ENCODE peak calls at places on chromosomes 2 and 18, in five cellular contexts. Z, V, Q, F and S are unnamed samples.

GRCh38 chr2:224671731-224672130 is 44.4 kb downstream of the CCDC195 start:
- DNase-seq in Z (no peak), V (no peak), Q (no peak), F (no peak), S (no peak)

GRCh38 chr2:113273031-113273551 is 5.6 kb downstream of the PAX8 start:
- DNase-seq in Z (peak), V (peak), Q (peak), F (no peak), S (peak)

GRCh38 chr2:39948016-39948719 is 169.1 kb upstream of the THUMPD2 start:
- DNase-seq in Z (no peak), V (peak), Q (peak), F (no peak), S (no peak)

GRCh38 chr2:195741191-195741590 is 84.2 kb downstream of the SLC39A10 start:
- DNase-seq in Z (no peak), V (no peak), Q (no peak), F (no peak), S (no peak)

GRCh38 chr2:238240761-238241711 is 1.2 kb upstream of the HES6 start:
- DNase-seq in Z (peak), V (no peak), Q (peak), F (no peak), S (peak)

GRCh38 chr2:237179161-237179560 is 93.5 kb downstream of the COPS8 start:
- DNase-seq in Z (no peak), V (no peak), Q (no peak), F (no peak), S (no peak)

GRCh38 chr18:65547046-65547445 is 203.8 kb upstream of the CDH7 start:
- DNase-seq in Z (no peak), V (no peak), Q (no peak), F (no peak), S (no peak)

GRCh38 chr2:23988371-23988770 is 21.5 kb upstream of the MFSD2B start:
- DNase-seq in Z (no peak), V (peak), Q (no peak), F (no peak), S (no peak)

GRCh38 chr2:65842104-65842503 is 409.7 kb upstream of the SPRED2 start:
- DNase-seq in Z (no peak), V (no peak), Q (no peak), F (no peak), S (no peak)

GRCh38 chr2:88179228-88179679 is 9.1 kb downstream of the THNSL2 start:
- DNase-seq in Z (no peak), V (no peak), Q (no peak), F (no peak), S (no peak)

GRCh38 chr2:211055438-211055837 is 499.0 kb downstream of the CPS1 start:
- DNase-seq in Z (peak), V (no peak), Q (peak), F (peak), S (no peak)

GRCh38 chr18:43181711-43182110 is 66.2 kb upstream of the RIT2 start:
- DNase-seq in Z (no peak), V (no peak), Q (no peak), F (no peak), S (no peak)

GRCh38 chr2:75224636-75225094 is 25.3 kb upstream of the TACR1 start:
- DNase-seq in Z (no peak), V (peak), Q (peak), F (no peak), S (no peak)

GRCh38 chr18:46917108-46917807 is at the start of the genes KATNAL2 and PIAS2:
- DNase-seq in Z (peak), V (peak), Q (peak), F (peak), S (peak)

GRCh38 chr2:48545244-48545643 is 15.3 kb downstream of the STON1 start:
- DNase-seq in Z (peak), V (no peak), Q (no peak), F (no peak), S (no peak)

GRCh38 chr2:27042985-27043634 is 8.4 kb upstream of the AGBL5 start:
- DNase-seq in Z (no peak), V (peak), Q (no peak), F (no peak), S (no peak)

GRCh38 chr2:148927010-148927409 is 52.0 kb downstream of the KIF5C start:
- DNase-seq in Z (no peak), V (no peak), Q (no peak), F (no peak), S (no peak)

GRCh38 chr2:195575879-195576391 is 81.1 kb upstream of the SLC39A10 start:
- DNase-seq in Z (no peak), V (peak), Q (peak), F (no peak), S (no peak)

GRCh38 chr2:54073796-54074195 is 41.6 kb upstream of the ACYP2 start:
- DNase-seq in Z (no peak), V (peak), Q (no peak), F (no peak), S (no peak)

GRCh38 chr2:238453842-238454241 is 27.1 kb downstream of the ASB1 start:
- DNase-seq in Z (no peak), V (no peak), Q (no peak), F (no peak), S (no peak)

GRCh38 chr2:230713331-230714121 is 884 bp downstream of the CAB39 start:
- DNase-seq in Z (peak), V (no peak), Q (no peak), F (no peak), S (peak)

GRCh38 chr2:172552547-172553291 is 3.2 kb upstream of the PDK1 start:
- DNase-seq in Z (no peak), V (peak), Q (peak), F (no peak), S (no peak)

GRCh38 chr2:62014102-62014501 is 108.6 kb downstream of the COMMD1 start:
- DNase-seq in Z (no peak), V (peak), Q (peak), F (no peak), S (no peak)

GRCh38 chr2:240412211-240412830 is 23.1 kb upstream of the GPC1 start:
- DNase-seq in Z (peak), V (no peak), Q (no peak), F (no peak), S (no peak)

GRCh38 chr2:175156534-175156933 is 11.5 kb downstream of the ATF2 start:
- DNase-seq in Z (no peak), V (no peak), Q (peak), F (no peak), S (no peak)

GRCh38 chr2:45804990-45805755 is 153.7 kb downstream of the PRKCE start:
- DNase-seq in Z (no peak), V (no peak), Q (no peak), F (no peak), S (no peak)

GRCh38 chr2:16031848-16032159 is 91.5 kb downstream of the MYCN start:
- DNase-seq in Z (no peak), V (no peak), Q (no peak), F (no peak), S (no peak)

GRCh38 chr2:127675335-127676261 is at the start of gene LIMS2:
- DNase-seq in Z (peak), V (peak), Q (peak), F (no peak), S (no peak)

GRCh38 chr2:176484838-176485237 is 215.6 kb downstream of the MTX2 start:
- DNase-seq in Z (no peak), V (no peak), Q (no peak), F (no peak), S (no peak)

GRCh38 chr2:223760838-223761502 is 76.4 kb downstream of the AP1S3 start:
- DNase-seq in Z (peak), V (peak), Q (peak), F (no peak), S (no peak)

GRCh38 chr18:21559195-21559594 is 41.3 kb downstream of the ESCO1 start:
- DNase-seq in Z (no peak), V (no peak), Q (no peak), F (no peak), S (no peak)

GRCh38 chr18:21557607-21558253 is 42.8 kb downstream of the ESCO1 start:
- DNase-seq in Z (no peak), V (no peak), Q (no peak), F (no peak), S (no peak)
- H2AFZ ChIP-seq in Z (no peak), V (no peak), Q (no peak), F (no peak), S (no peak)

GRCh38 chr2:143230506-143231256 is 101.5 kb downstream of the ARHGAP15 start:
- DNase-seq in Z (no peak), V (no peak), Q (no peak), F (no peak), S (no peak)
- H2BK15ac ChIP-seq in Z (no peak), V (no peak), Q (no peak), F (no peak), S (no peak)

GRCh38 chr2:33022395-33022985 is 75.7 kb downstream of the LTBP1 start:
- DNase-seq in Z (no peak), V (no peak), Q (no peak), F (no peak), S (no peak)

GRCh38 chr2:33023732-33024301 is 77.1 kb downstream of the LTBP1 start:
- DNase-seq in Z (no peak), V (peak), Q (peak), F (no peak), S (no peak)

GRCh38 chr2:33024758-33025157 is 78.0 kb downstream of the LTBP1 start:
- DNase-seq in Z (no peak), V (no peak), Q (no peak), F (no peak), S (no peak)

GRCh38 chr2:33021542-33022259 is 74.9 kb downstream of the LTBP1 start:
- DNase-seq in Z (no peak), V (peak), Q (peak), F (no peak), S (no peak)

GRCh38 chr2:33022989-33023731 is 76.4 kb downstream of the LTBP1 start:
- DNase-seq in Z (no peak), V (peak), Q (peak), F (no peak), S (no peak)
- H2AFZ ChIP-seq in Z (no peak), V (no peak), Q (no peak), F (no peak), S (no peak)

GRCh38 chr18:30618567-30618966 is 424.0 kb downstream of the DSC3 start:
- DNase-seq in Z (no peak), V (no peak), Q (no peak), F (no peak), S (no peak)

GRCh38 chr18:30622104-30622503 is 420.4 kb downstream of the DSC3 start:
- DNase-seq in Z (no peak), V (no peak), Q (no peak), F (no peak), S (no peak)

GRCh38 chr18:30622635-30623034 is 419.9 kb downstream of the DSC3 start:
- DNase-seq in Z (no peak), V (no peak), Q (no peak), F (no peak), S (no peak)

GRCh38 chr18:30625961-30626360 is 416.6 kb downstream of the DSC3 start:
- DNase-seq in Z (no peak), V (no peak), Q (no peak), F (no peak), S (no peak)

GRCh38 chr18:30623401-30624065 is 419.0 kb downstream of the DSC3 start:
- DNase-seq in Z (no peak), V (no peak), Q (peak), F (no peak), S (no peak)
- H2BK15ac ChIP-seq in Z (no peak), V (no peak), Q (no peak), F (no peak), S (no peak)

GRCh38 chr2:222318026-222318711 is 19.4 kb upstream of the PAX3 start:
- DNase-seq in Z (peak), V (peak), Q (peak), F (no peak), S (no peak)
- H2AFZ ChIP-seq in Z (no peak), V (peak), Q (no peak), F (no peak), S (peak)

GRCh38 chr2:181421131-181421458 is 36.1 kb upstream of the ITGA4 start:
- DNase-seq in Z (no peak), V (no peak), Q (no peak), F (no peak), S (no peak)

GRCh38 chr2:181421464-181421863 is 35.7 kb upstream of the ITGA4 start:
- DNase-seq in Z (no peak), V (no peak), Q (no peak), F (no peak), S (no peak)

GRCh38 chr2:181419124-181419855 is 37.9 kb upstream of the ITGA4 start:
- DNase-seq in Z (no peak), V (no peak), Q (no peak), F (no peak), S (no peak)

DNA sequence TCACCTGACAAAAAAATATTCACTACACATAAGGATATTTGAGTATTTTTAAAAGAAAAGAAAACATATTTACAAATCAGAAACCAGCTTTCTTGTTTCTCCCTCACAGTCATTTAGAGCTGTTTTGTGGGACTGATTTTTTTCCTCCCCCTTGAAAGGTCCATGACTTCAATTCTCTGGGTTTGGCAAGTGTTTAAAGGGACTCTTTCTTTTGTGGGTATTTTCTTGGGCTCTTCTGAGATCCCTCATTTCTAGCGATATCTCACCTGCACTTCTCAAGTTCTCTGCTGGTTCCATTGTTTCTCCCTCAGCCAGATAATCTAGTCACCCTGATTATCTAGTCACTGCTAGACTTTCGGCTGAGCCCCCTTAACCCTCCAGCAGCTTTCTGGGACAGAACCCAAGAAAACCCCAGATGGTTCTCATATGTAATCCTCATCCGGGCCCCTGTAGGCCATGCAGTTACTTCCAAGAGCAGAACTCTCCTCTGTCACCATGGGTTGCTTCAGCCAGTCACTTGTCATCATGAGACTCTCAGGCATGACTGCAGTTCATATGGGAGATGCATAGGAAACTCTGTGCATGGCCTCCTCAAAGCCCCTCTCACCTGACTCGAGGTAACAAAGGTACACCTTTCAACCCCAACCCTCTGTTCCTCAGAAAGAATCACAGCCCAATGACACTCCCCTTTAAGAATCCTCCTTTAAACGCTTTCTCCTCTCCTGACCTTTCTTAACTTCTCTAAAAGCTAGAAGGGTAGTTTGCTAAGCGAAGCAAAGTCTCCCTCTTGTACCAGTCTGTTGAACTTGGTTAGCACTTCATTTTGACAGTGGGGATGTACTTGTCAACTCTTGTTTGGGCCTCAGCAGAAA is 36.7 kb upstream of the ITGA4 start:
- DNase-seq in Z (no peak), V (no peak), Q (no peak), F (no peak), S (no peak)
- H2BK15ac ChIP-seq in Z (no peak), V (no peak), Q (no peak), F (no peak), S (no peak)

GRCh38 chr2:71130325-71131260 is at the start of gene MPHOSPH10:
- DNase-seq in Z (peak), V (peak), Q (peak), F (peak), S (peak)
- H2AFZ ChIP-seq in Z (peak), V (peak), Q (peak), F (peak), S (peak)

GRCh38 chr2:228688007-228688645 is 506.6 kb upstream of the SPHKAP start:
- DNase-seq in Z (no peak), V (peak), Q (peak), F (no peak), S (no peak)

GRCh38 chr2:228689049-228689448 is 507.6 kb upstream of the SPHKAP start:
- DNase-seq in Z (peak), V (no peak), Q (peak), F (peak), S (peak)

DNA sequence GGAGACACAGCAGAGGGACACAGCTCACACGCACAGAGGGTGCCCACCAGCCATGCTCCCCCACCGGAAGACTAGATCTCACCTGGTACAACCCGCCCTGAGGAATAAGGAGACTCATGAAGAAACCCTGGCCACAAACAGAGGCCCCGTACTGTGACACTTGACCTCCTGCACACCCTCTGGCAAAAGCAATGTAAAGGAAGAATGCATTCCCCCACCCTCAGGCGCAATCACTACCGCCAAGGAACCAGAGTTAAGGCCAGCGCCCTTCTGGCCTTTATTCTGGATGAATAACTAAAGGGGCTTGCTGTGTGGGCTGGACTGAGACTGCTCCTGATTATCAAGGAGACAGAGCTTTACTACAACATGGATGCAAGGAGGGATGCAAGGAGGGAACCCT is 509.2 kb upstream of the SPHKAP start:
- DNase-seq in Z (no peak), V (no peak), Q (no peak), F (no peak), S (no peak)
- H2BK15ac ChIP-seq in Z (no peak), V (no peak), Q (no peak), F (no peak), S (no peak)

GRCh38 chr18:74928194-74928968 is 280.6 kb downstream of the PTGR3 start:
- DNase-seq in Z (no peak), V (no peak), Q (no peak), F (no peak), S (no peak)

GRCh38 chr18:74930616-74931015 is 278.3 kb downstream of the PTGR3 start:
- DNase-seq in Z (no peak), V (peak), Q (no peak), F (no peak), S (no peak)

GRCh38 chr18:74933930-74934329 is 275.0 kb downstream of the PTGR3 start:
- DNase-seq in Z (no peak), V (no peak), Q (no peak), F (no peak), S (no peak)

GRCh38 chr18:74929110-74929509 is 279.8 kb downstream of the PTGR3 start:
- DNase-seq in Z (no peak), V (no peak), Q (no peak), F (no peak), S (no peak)
- H2AFZ ChIP-seq in Z (no peak), V (no peak), Q (no peak), F (no peak), S (no peak)